ENCODE peak calls at places on chromosomes 4 and X, in five cellular contexts. K, O, T, A and Y are unnamed samples.

GRCh38 chr4:39044947-39045734 is 12.9 kb upstream of the TMEM156 start:
- DNase-seq in A (no peak), O (no peak), T (no peak), K (no peak), Y (peak)

GRCh38 chr4:167219090-167219489 is 15.2 kb downstream of the SPOCK3 start:
- DNase-seq in A (no peak), T (no peak), O (peak), K (no peak), Y (no peak)

GRCh38 chrX:19225906-19226305 is 103.6 kb upstream of the ADGRG2 start:
- DNase-seq in K (no peak), O (no peak), A (no peak), T (no peak), Y (no peak)

GRCh38 chrX:8783100-8784098 is 17.8 kb downstream of the FAM9A start:
- DNase-seq in O (peak), A (peak), T (no peak), K (no peak), Y (peak)

GRCh38 chrX:41491267-41492004 is 44.3 kb downstream of the NYX start:
- DNase-seq in O (no peak), A (no peak), K (no peak), T (peak), Y (no peak)

GRCh38 chr4:5110901-5111300 is 59.6 kb downstream of the STK32B start:
- DNase-seq in K (no peak), O (no peak), A (no peak), T (no peak), Y (no peak)

GRCh38 chr4:137545461-137545861 is 13.2 kb upstream of the PCDH18 start:
- DNase-seq in O (no peak), T (no peak), K (no peak), A (no peak), Y (no peak)

GRCh38 chrX:31012509-31013025 is 59.3 kb downstream of the FTHL17 start:
- DNase-seq in K (no peak), A (no peak), T (no peak), O (no peak), Y (no peak)

GRCh38 chrX:114047558-114047957 is 536.3 kb upstream of the HTR2C start:
- DNase-seq in A (no peak), K (no peak), O (no peak), T (no peak), Y (no peak)

GRCh38 chr4:150411527-150411926 is 170.4 kb upstream of the MAB21L2 start:
- DNase-seq in O (no peak), T (no peak), K (no peak), A (no peak), Y (no peak)

GRCh38 chrX:140762061-140762460 is 52.5 kb downstream of the LINC00632 start:
- DNase-seq in O (peak), T (peak), A (no peak), K (no peak), Y (peak)

GRCh38 chrX:123731987-123732678 is 719 bp downstream of the THOC2 start:
- DNase-seq in T (no peak), K (no peak), A (peak), O (no peak), Y (peak)

GRCh38 chr4:74284074-74284473 is 24.2 kb upstream of the EPGN start:
- DNase-seq in K (no peak), T (peak), O (no peak), A (no peak), Y (no peak)

GRCh38 chrX:134251241-134251640 is 14.3 kb downstream of the CCDC160 start:
- DNase-seq in A (no peak), K (no peak), O (no peak), T (no peak), Y (no peak)

GRCh38 chrX:26597981-26598380 is 382.0 kb downstream of the MAGEB5 start:
- DNase-seq in A (no peak), O (no peak), T (no peak), K (no peak), Y (no peak)

GRCh38 chr4:153466637-153467153 is 535 bp downstream of the TMEM131L start:
- DNase-seq in T (no peak), K (no peak), O (no peak), A (no peak), Y (no peak)

GRCh38 chr4:184408021-184408710 is 66.2 kb downstream of the IRF2 start:
- DNase-seq in K (no peak), T (peak), A (no peak), O (no peak), Y (no peak)